ENCODE peak calls at places on chromosomes 4 and X, in seven cellular contexts. M is right lobe of liver, W is fibroblast of the aortic adventitia, Y is heart left ventricle, P is hepatocyte, J is lung, L is endothelial cell. I is an unnamed sample.

GRCh38 chr4:19473569-19473968 is 778.1 kb upstream of the SLIT2 start:
- DNase-seq in M (no peak), W (peak), Y (no peak), P (no peak), L (no peak), J (no peak), I (peak)

GRCh38 chr4:123250843-123251242 is 145.8 kb upstream of the SPRY1 start:
- DNase-seq in J (peak), Y (peak), P (peak), W (peak), M (no peak), L (no peak), I (peak)

GRCh38 chr4:16993966-16994840 is 95.8 kb upstream of the LDB2 start:
- DNase-seq in W (no peak), M (no peak), Y (no peak), J (no peak), P (no peak), L (no peak), I (no peak)

GRCh38 chrX:40720386-40720785 is 15.0 kb downstream of the MED14 start:
- DNase-seq in W (no peak), J (no peak), P (peak), Y (no peak), M (no peak), L (no peak), I (no peak)

GRCh38 chr4:185463541-185463940 is 8.0 kb downstream of the CCDC110 start:
- DNase-seq in M (no peak), P (no peak), Y (no peak), J (no peak), W (no peak), L (no peak), I (no peak)

GRCh38 chrX:37380920-37381319 is 31.8 kb downstream of the PRRG1 start:
- DNase-seq in J (no peak), W (peak), L (no peak), P (peak), Y (peak), M (no peak), I (peak)

GRCh38 chrX:133413218-133413925 is 1.9 kb downstream of the GPC4 start:
- DNase-seq in Y (no peak), L (peak), W (no peak), P (no peak), M (no peak), J (no peak), I (no peak)

GRCh38 chr4:161926033-161926828 is 237.6 kb downstream of the FSTL5 start:
- DNase-seq in L (no peak), J (no peak), Y (no peak), P (no peak), W (no peak), M (no peak), I (no peak)

GRCh38 chr4:122827899-122828601 is 1.4 kb downstream of the FGF2 start:
- DNase-seq in P (peak), W (peak), M (no peak), L (peak), J (no peak), Y (no peak), I (peak)

GRCh38 chr4:175790067-175790466 is 22.0 kb downstream of the GPM6A start:
- DNase-seq in J (no peak), Y (no peak), P (no peak), M (no peak), W (no peak), L (no peak), I (no peak)

GRCh38 chrX:55007633-55008032 is 7.5 kb downstream of the APEX2 start:
- DNase-seq in W (peak), M (no peak), P (peak), Y (peak), J (peak), L (no peak), I (peak)

GRCh38 chrX:17674611-17675010 is 62.7 kb upstream of the SCML1 start:
- DNase-seq in W (peak), Y (no peak), P (no peak), J (no peak), M (no peak), L (no peak), I (no peak)

GRCh38 chr4:153294631-153295030 is 49.9 kb upstream of the MND1 start:
- DNase-seq in W (no peak), M (no peak), L (no peak), P (no peak), Y (no peak), J (no peak), I (peak)

GRCh38 chr4:138182838-138183426 is 59.2 kb downstream of the SLC7A11 start:
- DNase-seq in P (peak), M (no peak), Y (peak), L (peak), J (no peak), W (peak), I (peak)

GRCh38 chr4:45350438-45350837 is 624.1 kb upstream of the GNPDA2 start:
- DNase-seq in J (no peak), Y (no peak), L (no peak), P (no peak), M (no peak), W (peak), I (peak)

GRCh38 chrX:129932792-129933321 is 26.9 kb downstream of the UTP14A start:
- DNase-seq in W (no peak), J (no peak), M (peak), L (peak), Y (peak), P (peak), I (peak)

GRCh38 chr4:155077860-155078259 is 130.6 kb upstream of the NPY2R start:
- DNase-seq in J (no peak), P (no peak), L (no peak), W (no peak), Y (no peak), M (no peak), I (no peak)

GRCh38 chr4:142846105-142846728 is at the start of gene INPP4B:
- DNase-seq in W (peak), Y (peak), L (peak), J (no peak), P (peak), M (peak), I (peak)

GRCh38 chr4:168555437-168555836 is 58.6 kb downstream of the PALLD start:
- DNase-seq in M (no peak), P (no peak), W (no peak), J (no peak), L (no peak), Y (no peak), I (no peak)
- TF ChIP-seq CTCF in M (no peak), P (no peak), W (no peak), J (no peak), L (no peak), Y (no peak), I (no peak)

GRCh38 chr4:133839326-133839725 is 362.3 kb downstream of the PABPC4L start:
- DNase-seq in L (no peak), W (no peak), M (no peak), P (no peak), J (no peak), Y (no peak), I (peak)
- TF ChIP-seq CTCF in L (no peak), W (no peak), M (no peak), P (no peak), J (no peak), Y (no peak), I (peak)

GRCh38 chr4:151530783-151531182 is 121.8 kb downstream of the FHIP1A start:
- DNase-seq in W (no peak), Y (no peak), L (no peak), J (no peak), P (no peak), M (no peak), I (peak)
- TF ChIP-seq CTCF in W (no peak), Y (no peak), L (no peak), J (no peak), P (peak), M (no peak), I (peak)

GRCh38 chr4:76984127-76984526 is 34.6 kb downstream of the SEPTIN11 start:
- DNase-seq in J (no peak), P (no peak), Y (no peak), W (peak), M (no peak), L (no peak), I (peak)

GRCh38 chr4:76981649-76982048 is 32.1 kb downstream of the SEPTIN11 start:
- DNase-seq in W (peak), L (no peak), J (no peak), P (no peak), Y (no peak), M (no peak), I (peak)

GRCh38 chr4:76984788-76985211 is 35.2 kb downstream of the SEPTIN11 start:
- DNase-seq in Y (peak), M (peak), P (peak), J (peak), W (peak), L (no peak), I (peak)

GRCh38 chr4:76980280-76980679 is 30.7 kb downstream of the SEPTIN11 start:
- DNase-seq in J (no peak), Y (no peak), P (no peak), L (no peak), W (no peak), M (no peak), I (peak)

DNA sequence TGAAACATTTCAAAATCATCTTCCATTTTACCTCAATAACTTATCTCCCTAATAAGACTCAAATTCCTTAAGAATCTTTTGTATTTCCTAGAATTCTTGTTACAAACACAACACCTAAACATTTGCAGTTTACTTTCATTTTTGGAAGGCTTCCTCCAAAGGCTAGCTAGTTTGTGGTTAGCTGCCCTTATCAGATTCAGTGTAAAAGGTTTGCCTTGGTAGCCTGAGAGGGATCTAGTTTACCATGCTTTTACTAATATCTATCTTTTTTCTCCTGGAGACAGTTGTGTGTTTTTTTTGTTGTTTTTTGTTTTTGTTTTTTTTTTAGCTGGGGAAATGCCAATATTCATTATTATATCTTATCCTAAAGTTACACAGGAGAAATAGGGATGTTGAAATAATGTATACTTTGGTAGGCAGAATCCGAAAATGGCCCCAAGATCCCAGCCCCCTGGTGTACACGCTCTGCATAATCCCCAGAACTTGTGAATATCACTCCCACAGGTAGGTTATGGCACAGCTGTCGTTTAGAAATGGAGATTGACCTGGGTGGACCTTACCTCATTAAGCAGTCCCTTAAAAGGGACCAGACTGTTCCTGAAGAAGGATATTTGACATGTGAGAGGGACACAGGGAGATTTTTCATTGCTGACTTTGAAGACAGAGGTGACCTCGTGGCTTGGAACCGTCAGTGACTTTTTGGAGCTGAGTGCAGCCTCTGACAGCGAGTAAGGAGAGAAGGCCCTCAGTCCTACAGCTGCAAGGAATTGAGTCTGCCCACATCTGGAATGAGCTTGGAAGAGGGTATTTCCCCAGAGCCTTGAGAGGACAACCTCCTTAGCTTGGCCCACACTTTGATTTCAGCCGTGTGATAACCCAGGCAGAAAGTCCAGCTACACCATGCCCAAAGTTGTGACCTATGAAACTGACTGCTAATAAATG is 33.4 kb downstream of the SEPTIN11 start:
- DNase-seq in W (peak), Y (no peak), M (no peak), J (no peak), L (no peak), P (no peak), I (peak)
- TF ChIP-seq CTCF in W (peak), Y (no peak), M (peak), J (no peak), L (peak), P (no peak), I (peak)

GRCh38 chrX:78378476-78379115 is 51.2 kb upstream of the CYSLTR1 start:
- DNase-seq in M (no peak), P (no peak), J (no peak), Y (no peak), L (no peak), W (peak), I (no peak)

GRCh38 chrX:78377186-78377585 is 49.8 kb upstream of the CYSLTR1 start:
- DNase-seq in M (no peak), J (no peak), W (no peak), P (no peak), Y (no peak), L (no peak), I (no peak)

GRCh38 chrX:78375894-78376293 is 48.5 kb upstream of the CYSLTR1 start:
- DNase-seq in J (no peak), M (no peak), W (peak), Y (no peak), P (peak), L (no peak), I (peak)
- TF ChIP-seq CTCF in J (no peak), M (no peak), W (peak), Y (no peak), P (peak), L (no peak), I (no peak)

DNA sequence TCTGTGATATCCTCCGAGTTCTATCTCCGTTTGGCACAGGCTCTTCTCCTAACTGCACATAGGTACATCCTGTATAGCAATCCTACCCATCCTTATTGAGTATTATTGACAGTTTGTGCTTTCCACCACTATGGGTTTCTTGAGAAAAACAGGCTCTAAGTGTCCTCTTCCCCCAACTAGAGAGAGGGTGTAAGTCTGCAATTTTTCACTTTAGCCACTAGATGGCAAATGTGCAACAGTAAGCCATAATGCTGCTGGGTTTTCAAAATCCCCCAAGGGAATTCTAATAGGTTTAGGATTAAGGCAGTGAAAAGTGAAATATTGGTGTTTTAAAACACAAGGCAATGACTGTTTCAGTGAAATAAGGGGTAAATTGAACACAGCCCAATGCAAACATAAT is 239.1 kb upstream of the HTR2C start:
- DNase-seq in J (no peak), P (peak), Y (no peak), W (peak), L (no peak), M (no peak), I (peak)
- TF ChIP-seq CTCF in J (no peak), P (peak), Y (peak), W (peak), L (peak), M (peak), I (peak)

DNA sequence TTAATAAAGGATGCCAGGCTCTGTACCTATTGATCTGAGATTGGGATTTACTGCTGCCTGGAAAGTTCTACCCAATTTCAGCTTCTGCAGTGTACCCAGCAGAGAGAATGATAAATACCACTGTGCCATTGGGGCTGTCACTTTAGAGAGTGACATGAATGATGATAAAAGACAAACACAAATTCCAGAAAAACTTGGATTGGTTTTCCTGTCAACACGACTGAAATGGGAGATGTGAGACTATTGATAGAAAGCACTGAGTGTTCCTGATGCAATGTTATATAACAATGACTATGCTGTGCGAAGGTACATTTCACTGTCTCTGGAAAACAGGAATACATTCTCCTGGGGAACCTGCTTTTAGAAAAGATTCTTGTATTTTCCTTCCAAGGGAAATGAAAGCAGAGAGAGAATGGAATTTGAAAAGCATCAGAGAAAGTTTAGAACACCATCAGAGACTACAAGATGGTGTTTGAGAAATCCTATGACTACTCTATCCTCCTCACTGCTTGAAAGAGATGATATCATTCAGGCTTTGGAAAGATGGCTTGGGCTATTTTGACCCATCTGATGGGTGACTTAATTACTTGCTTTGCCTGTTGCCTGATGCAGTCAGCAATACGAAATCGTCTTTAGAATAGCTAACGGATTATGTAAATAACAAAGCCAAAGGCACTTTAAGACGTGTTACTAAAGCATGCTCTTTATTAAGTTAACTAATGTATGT is 49.7 kb downstream of the MID1IP1 start:
- DNase-seq in Y (no peak), J (no peak), L (no peak), P (no peak), W (no peak), M (no peak), I (no peak)
- TF ChIP-seq CTCF in Y (no peak), J (no peak), L (no peak), P (no peak), W (no peak), M (no peak), I (no peak)

GRCh38 chr4:31995943-31996901 is 1276.1 kb downstream of the PCDH7 start:
- DNase-seq in L (peak), M (peak), Y (no peak), P (peak), W (no peak), J (no peak), I (no peak)
- TF ChIP-seq CTCF in L (no peak), M (no peak), Y (no peak), P (peak), W (no peak), J (no peak), I (no peak)

GRCh38 chrX:24153175-24153795 is 3.8 kb downstream of the ZFX start:
- DNase-seq in L (no peak), Y (no peak), W (no peak), M (no peak), J (no peak), P (peak), I (peak)

GRCh38 chrX:24151513-24151912 is 2.0 kb downstream of the ZFX start:
- DNase-seq in P (no peak), L (no peak), W (no peak), Y (no peak), M (no peak), J (no peak), I (no peak)

GRCh38 chrX:24156177-24156576 is 6.6 kb downstream of the ZFX start:
- DNase-seq in Y (no peak), W (no peak), L (no peak), J (no peak), M (no peak), P (no peak), I (no peak)

GRCh38 chrX:24154490-24155034 is 5.0 kb downstream of the ZFX start:
- DNase-seq in W (peak), M (no peak), J (no peak), Y (no peak), P (no peak), L (no peak), I (peak)

GRCh38 chrX:24153796-24154189 is 4.3 kb downstream of the ZFX start:
- DNase-seq in Y (no peak), J (no peak), W (no peak), P (no peak), L (no peak), M (no peak), I (no peak)
- TF ChIP-seq CTCF in Y (no peak), J (no peak), W (no peak), P (no peak), L (no peak), M (no peak), I (no peak)